ENCODE peak calls at places on chromosomes 11 and 22, in ten cellular contexts. One of them, this sample, is unnamed.

GRCh38 chr22:23061471-23062280 is 8.6 kb upstream of the GNAZ start:
- DNase-seq in coronary artery: no peak
- DNase-seq in substantia nigra: no peak
- DNase-seq in activated naive CD4-positive, alpha-beta T cell: no peak
- DNase-seq in fibroblast of the aortic adventitia: no peak
- DNase-seq in AG09309: no peak
- DNase-seq in NCI-H1694 treated with DMSO at 0.1 percent for 48 hours: no peak
- DNase-seq in stimulated activated naive CD4-positive, alpha-beta T cell: no peak
- DNase-seq in progenitor cell of endocrine pancreas: peak
- DNase-seq in NCI-H460: no peak
- DNase-seq in this sample: no peak

GRCh38 chr11:78202733-78203167 is 14.0 kb downstream of the USP35 start:
- DNase-seq in coronary artery: no peak
- DNase-seq in substantia nigra: no peak
- DNase-seq in activated naive CD4-positive, alpha-beta T cell: no peak
- DNase-seq in fibroblast of the aortic adventitia: no peak
- DNase-seq in AG09309: no peak
- DNase-seq in NCI-H1694 treated with DMSO at 0.1 percent for 48 hours: no peak
- DNase-seq in stimulated activated naive CD4-positive, alpha-beta T cell: peak
- DNase-seq in progenitor cell of endocrine pancreas: no peak
- DNase-seq in NCI-H460: no peak
- DNase-seq in this sample: no peak

GRCh38 chr22:50716291-50717024 is 21.5 kb upstream of the ACR start:
- DNase-seq in coronary artery: no peak
- DNase-seq in substantia nigra: no peak
- DNase-seq in activated naive CD4-positive, alpha-beta T cell: no peak
- DNase-seq in fibroblast of the aortic adventitia: no peak
- DNase-seq in AG09309: no peak
- DNase-seq in NCI-H1694 treated with DMSO at 0.1 percent for 48 hours: no peak
- DNase-seq in stimulated activated naive CD4-positive, alpha-beta T cell: no peak
- DNase-seq in progenitor cell of endocrine pancreas: no peak
- DNase-seq in NCI-H460: no peak
- DNase-seq in this sample: no peak

GRCh38 chr11:36352919-36353318 is 56.8 kb downstream of the PRR5L start:
- DNase-seq in coronary artery: no peak
- DNase-seq in substantia nigra: no peak
- DNase-seq in activated naive CD4-positive, alpha-beta T cell: no peak
- DNase-seq in fibroblast of the aortic adventitia: no peak
- DNase-seq in AG09309: no peak
- DNase-seq in NCI-H1694 treated with DMSO at 0.1 percent for 48 hours: no peak
- DNase-seq in stimulated activated naive CD4-positive, alpha-beta T cell: peak
- DNase-seq in progenitor cell of endocrine pancreas: no peak
- DNase-seq in NCI-H460: no peak
- DNase-seq in this sample: no peak

GRCh38 chr22:32700186-32700882 is 101.2 kb upstream of the TIMP3 start:
- DNase-seq in coronary artery: peak
- DNase-seq in substantia nigra: no peak
- DNase-seq in activated naive CD4-positive, alpha-beta T cell: no peak
- DNase-seq in fibroblast of the aortic adventitia: peak
- DNase-seq in AG09309: no peak
- DNase-seq in NCI-H1694 treated with DMSO at 0.1 percent for 48 hours: no peak
- DNase-seq in stimulated activated naive CD4-positive, alpha-beta T cell: no peak
- DNase-seq in progenitor cell of endocrine pancreas: no peak
- DNase-seq in NCI-H460: no peak
- DNase-seq in this sample: no peak

GRCh38 chr11:90818196-90818735 is 595.4 kb upstream of the CHORDC1 start:
- DNase-seq in coronary artery: no peak
- DNase-seq in substantia nigra: no peak
- DNase-seq in activated naive CD4-positive, alpha-beta T cell: no peak
- DNase-seq in fibroblast of the aortic adventitia: no peak
- DNase-seq in AG09309: no peak
- DNase-seq in NCI-H1694 treated with DMSO at 0.1 percent for 48 hours: no peak
- DNase-seq in stimulated activated naive CD4-positive, alpha-beta T cell: no peak
- DNase-seq in progenitor cell of endocrine pancreas: no peak
- DNase-seq in NCI-H460: no peak
- DNase-seq in this sample: no peak

GRCh38 chr22:47124946-47125345 is 362.5 kb downstream of the TBC1D22A start:
- DNase-seq in coronary artery: no peak
- DNase-seq in substantia nigra: no peak
- DNase-seq in activated naive CD4-positive, alpha-beta T cell: no peak
- DNase-seq in fibroblast of the aortic adventitia: no peak
- DNase-seq in AG09309: no peak
- DNase-seq in NCI-H1694 treated with DMSO at 0.1 percent for 48 hours: no peak
- DNase-seq in stimulated activated naive CD4-positive, alpha-beta T cell: no peak
- DNase-seq in progenitor cell of endocrine pancreas: no peak
- DNase-seq in NCI-H460: no peak
- DNase-seq in this sample: no peak

GRCh38 chr11:84249344-84250135 is 963.4 kb upstream of the CCDC90B start:
- DNase-seq in coronary artery: no peak
- DNase-seq in substantia nigra: no peak
- DNase-seq in activated naive CD4-positive, alpha-beta T cell: no peak
- DNase-seq in fibroblast of the aortic adventitia: peak
- DNase-seq in AG09309: no peak
- DNase-seq in NCI-H1694 treated with DMSO at 0.1 percent for 48 hours: no peak
- DNase-seq in stimulated activated naive CD4-positive, alpha-beta T cell: no peak
- DNase-seq in progenitor cell of endocrine pancreas: no peak
- DNase-seq in NCI-H460: no peak
- DNase-seq in this sample: no peak

GRCh38 chr11:27379449-27379848 is 16.4 kb upstream of the CCDC34 start:
- DNase-seq in coronary artery: no peak
- DNase-seq in substantia nigra: no peak
- DNase-seq in activated naive CD4-positive, alpha-beta T cell: no peak
- DNase-seq in fibroblast of the aortic adventitia: no peak
- DNase-seq in AG09309: no peak
- DNase-seq in NCI-H1694 treated with DMSO at 0.1 percent for 48 hours: no peak
- DNase-seq in stimulated activated naive CD4-positive, alpha-beta T cell: no peak
- DNase-seq in progenitor cell of endocrine pancreas: no peak
- DNase-seq in NCI-H460: no peak
- DNase-seq in this sample: no peak

GRCh38 chr11:75813126-75813525 is 1.9 kb upstream of the UVRAG start:
- DNase-seq in coronary artery: no peak
- DNase-seq in substantia nigra: no peak
- DNase-seq in activated naive CD4-positive, alpha-beta T cell: no peak
- DNase-seq in fibroblast of the aortic adventitia: no peak
- DNase-seq in AG09309: no peak
- DNase-seq in NCI-H1694 treated with DMSO at 0.1 percent for 48 hours: no peak
- DNase-seq in stimulated activated naive CD4-positive, alpha-beta T cell: no peak
- DNase-seq in progenitor cell of endocrine pancreas: no peak
- DNase-seq in NCI-H460: no peak
- DNase-seq in this sample: no peak

GRCh38 chr11:17259519-17259918 is 17.0 kb upstream of the NUCB2 start:
- DNase-seq in coronary artery: no peak
- DNase-seq in substantia nigra: no peak
- DNase-seq in activated naive CD4-positive, alpha-beta T cell: no peak
- DNase-seq in fibroblast of the aortic adventitia: peak
- DNase-seq in AG09309: no peak
- DNase-seq in NCI-H1694 treated with DMSO at 0.1 percent for 48 hours: no peak
- DNase-seq in stimulated activated naive CD4-positive, alpha-beta T cell: no peak
- DNase-seq in progenitor cell of endocrine pancreas: no peak
- DNase-seq in NCI-H460: no peak
- DNase-seq in this sample: no peak

GRCh38 chr11:85827768-85828639 is 17.1 kb upstream of the SYTL2 start:
- DNase-seq in coronary artery: no peak
- DNase-seq in substantia nigra: no peak
- DNase-seq in activated naive CD4-positive, alpha-beta T cell: no peak
- DNase-seq in fibroblast of the aortic adventitia: peak
- DNase-seq in AG09309: peak
- DNase-seq in NCI-H1694 treated with DMSO at 0.1 percent for 48 hours: no peak
- DNase-seq in stimulated activated naive CD4-positive, alpha-beta T cell: no peak
- DNase-seq in progenitor cell of endocrine pancreas: no peak
- DNase-seq in NCI-H460: no peak
- DNase-seq in this sample: peak

GRCh38 chr11:32891657-32892354 is 805 bp upstream of the QSER1 start:
- DNase-seq in coronary artery: no peak
- DNase-seq in substantia nigra: no peak
- DNase-seq in activated naive CD4-positive, alpha-beta T cell: no peak
- DNase-seq in fibroblast of the aortic adventitia: peak
- DNase-seq in AG09309: no peak
- DNase-seq in NCI-H1694 treated with DMSO at 0.1 percent for 48 hours: no peak
- DNase-seq in stimulated activated naive CD4-positive, alpha-beta T cell: no peak
- DNase-seq in progenitor cell of endocrine pancreas: no peak
- DNase-seq in NCI-H460: no peak
- DNase-seq in this sample: peak

GRCh38 chr11:71112990-71113389 is 139.4 kb downstream of the SHANK2 start:
- DNase-seq in coronary artery: no peak
- DNase-seq in substantia nigra: no peak
- DNase-seq in activated naive CD4-positive, alpha-beta T cell: no peak
- DNase-seq in fibroblast of the aortic adventitia: no peak
- DNase-seq in AG09309: no peak
- DNase-seq in NCI-H1694 treated with DMSO at 0.1 percent for 48 hours: no peak
- DNase-seq in stimulated activated naive CD4-positive, alpha-beta T cell: no peak
- DNase-seq in progenitor cell of endocrine pancreas: no peak
- DNase-seq in NCI-H460: no peak
- DNase-seq in this sample: no peak

GRCh38 chr11:84740050-84740449 is 887.1 kb downstream of the DLG2 start:
- DNase-seq in coronary artery: no peak
- DNase-seq in substantia nigra: no peak
- DNase-seq in activated naive CD4-positive, alpha-beta T cell: no peak
- DNase-seq in fibroblast of the aortic adventitia: no peak
- DNase-seq in AG09309: no peak
- DNase-seq in NCI-H1694 treated with DMSO at 0.1 percent for 48 hours: no peak
- DNase-seq in stimulated activated naive CD4-positive, alpha-beta T cell: no peak
- DNase-seq in progenitor cell of endocrine pancreas: no peak
- DNase-seq in NCI-H460: no peak
- DNase-seq in this sample: no peak

GRCh38 chr11:14422052-14422813 is 63.2 kb upstream of the RRAS2 start:
- DNase-seq in coronary artery: peak
- DNase-seq in substantia nigra: no peak
- DNase-seq in activated naive CD4-positive, alpha-beta T cell: no peak
- DNase-seq in fibroblast of the aortic adventitia: peak
- DNase-seq in AG09309: peak
- DNase-seq in NCI-H1694 treated with DMSO at 0.1 percent for 48 hours: peak
- DNase-seq in stimulated activated naive CD4-positive, alpha-beta T cell: no peak
- DNase-seq in progenitor cell of endocrine pancreas: peak
- DNase-seq in NCI-H460: peak
- DNase-seq in this sample: peak

GRCh38 chr11:117538731-117539130 is 211.1 kb downstream of the CEP164 start:
- DNase-seq in coronary artery: no peak
- DNase-seq in substantia nigra: no peak
- DNase-seq in activated naive CD4-positive, alpha-beta T cell: no peak
- DNase-seq in fibroblast of the aortic adventitia: no peak
- DNase-seq in AG09309: peak
- DNase-seq in NCI-H1694 treated with DMSO at 0.1 percent for 48 hours: no peak
- DNase-seq in stimulated activated naive CD4-positive, alpha-beta T cell: no peak
- DNase-seq in progenitor cell of endocrine pancreas: no peak
- DNase-seq in NCI-H460: no peak
- DNase-seq in this sample: no peak

GRCh38 chr11:6693342-6694228 is 10.4 kb upstream of the MRPL17 start:
- DNase-seq in coronary artery: no peak
- DNase-seq in substantia nigra: no peak
- DNase-seq in activated naive CD4-positive, alpha-beta T cell: no peak
- DNase-seq in fibroblast of the aortic adventitia: peak
- DNase-seq in AG09309: peak
- DNase-seq in NCI-H1694 treated with DMSO at 0.1 percent for 48 hours: no peak
- DNase-seq in stimulated activated naive CD4-positive, alpha-beta T cell: no peak
- DNase-seq in progenitor cell of endocrine pancreas: no peak
- DNase-seq in NCI-H460: peak
- DNase-seq in this sample: no peak

GRCh38 chr22:31274017-31274416 is 18.3 kb downstream of the PIK3IP1 start:
- DNase-seq in coronary artery: no peak
- DNase-seq in substantia nigra: no peak
- DNase-seq in activated naive CD4-positive, alpha-beta T cell: no peak
- DNase-seq in fibroblast of the aortic adventitia: no peak
- DNase-seq in AG09309: no peak
- DNase-seq in NCI-H1694 treated with DMSO at 0.1 percent for 48 hours: no peak
- DNase-seq in stimulated activated naive CD4-positive, alpha-beta T cell: no peak
- DNase-seq in progenitor cell of endocrine pancreas: no peak
- DNase-seq in NCI-H460: no peak
- DNase-seq in this sample: no peak

GRCh38 chr11:67483901-67484665 is 1.3 kb downstream of the AIP start:
- DNase-seq in coronary artery: peak
- DNase-seq in substantia nigra: no peak
- DNase-seq in activated naive CD4-positive, alpha-beta T cell: no peak
- DNase-seq in fibroblast of the aortic adventitia: no peak
- DNase-seq in AG09309: no peak
- DNase-seq in NCI-H1694 treated with DMSO at 0.1 percent for 48 hours: no peak
- DNase-seq in stimulated activated naive CD4-positive, alpha-beta T cell: peak
- DNase-seq in progenitor cell of endocrine pancreas: no peak
- DNase-seq in NCI-H460: no peak
- DNase-seq in this sample: no peak

GRCh38 chr11:65489706-65490310 is 9.0 kb upstream of the MALAT1 start:
- DNase-seq in coronary artery: peak
- DNase-seq in substantia nigra: no peak
- DNase-seq in activated naive CD4-positive, alpha-beta T cell: no peak
- DNase-seq in fibroblast of the aortic adventitia: peak
- DNase-seq in AG09309: no peak
- DNase-seq in NCI-H1694 treated with DMSO at 0.1 percent for 48 hours: peak
- DNase-seq in stimulated activated naive CD4-positive, alpha-beta T cell: no peak
- DNase-seq in progenitor cell of endocrine pancreas: no peak
- DNase-seq in NCI-H460: no peak
- DNase-seq in this sample: no peak

GRCh38 chr11:109133159-109133558 is 288.8 kb upstream of the C11orf87 start:
- DNase-seq in coronary artery: no peak
- DNase-seq in substantia nigra: no peak
- DNase-seq in activated naive CD4-positive, alpha-beta T cell: no peak
- DNase-seq in fibroblast of the aortic adventitia: no peak
- DNase-seq in AG09309: no peak
- DNase-seq in NCI-H1694 treated with DMSO at 0.1 percent for 48 hours: no peak
- DNase-seq in stimulated activated naive CD4-positive, alpha-beta T cell: no peak
- DNase-seq in progenitor cell of endocrine pancreas: no peak
- DNase-seq in NCI-H460: no peak
- DNase-seq in this sample: no peak

GRCh38 chr11:92740251-92740650 is 229.2 kb upstream of the MTNR1B start:
- DNase-seq in coronary artery: no peak
- DNase-seq in substantia nigra: no peak
- DNase-seq in activated naive CD4-positive, alpha-beta T cell: no peak
- DNase-seq in fibroblast of the aortic adventitia: peak
- DNase-seq in AG09309: no peak
- DNase-seq in NCI-H1694 treated with DMSO at 0.1 percent for 48 hours: no peak
- DNase-seq in stimulated activated naive CD4-positive, alpha-beta T cell: no peak
- DNase-seq in progenitor cell of endocrine pancreas: no peak
- DNase-seq in NCI-H460: no peak
- DNase-seq in this sample: no peak

GRCh38 chr11:27950339-27950738 is 157.6 kb downstream of the KIF18A start:
- DNase-seq in coronary artery: no peak
- DNase-seq in substantia nigra: no peak
- DNase-seq in activated naive CD4-positive, alpha-beta T cell: no peak
- DNase-seq in fibroblast of the aortic adventitia: no peak
- DNase-seq in AG09309: no peak
- DNase-seq in NCI-H1694 treated with DMSO at 0.1 percent for 48 hours: no peak
- DNase-seq in stimulated activated naive CD4-positive, alpha-beta T cell: no peak
- DNase-seq in progenitor cell of endocrine pancreas: no peak
- DNase-seq in NCI-H460: no peak
- DNase-seq in this sample: no peak

GRCh38 chr11:76459299-76459698 is 14.5 kb downstream of the EMSY start:
- DNase-seq in coronary artery: no peak
- DNase-seq in substantia nigra: no peak
- DNase-seq in activated naive CD4-positive, alpha-beta T cell: no peak
- DNase-seq in fibroblast of the aortic adventitia: no peak
- DNase-seq in AG09309: no peak
- DNase-seq in NCI-H1694 treated with DMSO at 0.1 percent for 48 hours: no peak
- DNase-seq in stimulated activated naive CD4-positive, alpha-beta T cell: no peak
- DNase-seq in progenitor cell of endocrine pancreas: no peak
- DNase-seq in NCI-H460: no peak
- DNase-seq in this sample: no peak

GRCh38 chr11:1852885-1853284 is at the start of gene LSP1:
- DNase-seq in coronary artery: no peak
- DNase-seq in substantia nigra: no peak
- DNase-seq in activated naive CD4-positive, alpha-beta T cell: no peak
- DNase-seq in fibroblast of the aortic adventitia: no peak
- DNase-seq in AG09309: no peak
- DNase-seq in NCI-H1694 treated with DMSO at 0.1 percent for 48 hours: no peak
- DNase-seq in stimulated activated naive CD4-positive, alpha-beta T cell: peak
- DNase-seq in progenitor cell of endocrine pancreas: no peak
- DNase-seq in NCI-H460: no peak
- DNase-seq in this sample: no peak

GRCh38 chr11:6638437-6638836 is 17.2 kb downstream of the DCHS1 start:
- DNase-seq in coronary artery: no peak
- DNase-seq in substantia nigra: no peak
- DNase-seq in activated naive CD4-positive, alpha-beta T cell: no peak
- DNase-seq in fibroblast of the aortic adventitia: peak
- DNase-seq in AG09309: no peak
- DNase-seq in NCI-H1694 treated with DMSO at 0.1 percent for 48 hours: no peak
- DNase-seq in stimulated activated naive CD4-positive, alpha-beta T cell: no peak
- DNase-seq in progenitor cell of endocrine pancreas: no peak
- DNase-seq in NCI-H460: no peak
- DNase-seq in this sample: no peak

GRCh38 chr22:22548349-22548716 is 10.7 kb downstream of the PRAME start:
- DNase-seq in coronary artery: no peak
- DNase-seq in substantia nigra: no peak
- DNase-seq in activated naive CD4-positive, alpha-beta T cell: no peak
- DNase-seq in fibroblast of the aortic adventitia: no peak
- DNase-seq in AG09309: no peak
- DNase-seq in NCI-H1694 treated with DMSO at 0.1 percent for 48 hours: no peak
- DNase-seq in stimulated activated naive CD4-positive, alpha-beta T cell: no peak
- DNase-seq in progenitor cell of endocrine pancreas: no peak
- DNase-seq in NCI-H460: no peak
- DNase-seq in this sample: no peak

This sample was measured in AG08396.